ENCODE peak calls at places on chromosome 7, in six cellular contexts. W is amygdala; L is T-helper 17 cell; F is GOT3; O is activated T-helper 1 cell treated with Interleukin-2 at 50 U/mL for 16 hours; H is stimulated activated naive CD8-positive, alpha-beta T cell treated with anti-CD3 and anti-CD28 coated beads, Interleukin-15, Interleukin-2, amounts not matched to agents 100 U/mL and 50 U/mL, for 24 hours. D is an unnamed sample.

GRCh38 chr7:122485841-122486240 is 181.3 kb upstream of the FEZF1 start:
- DNase-seq in W (no peak), L (no peak), F (no peak), O (no peak), H (no peak), D (no peak)

GRCh38 chr7:24018331-24018730 is 265.7 kb upstream of the NPY start:
- DNase-seq in W (no peak), L (no peak), F (no peak), O (no peak), H (no peak), D (no peak)

GRCh38 chr7:68963547-68963946 is 634.7 kb upstream of the AUTS2 start:
- DNase-seq in W (no peak), L (no peak), F (no peak), O (no peak), H (no peak), D (no peak)

GRCh38 chr7:111424768-111425167 is 137.5 kb downstream of the IMMP2L start:
- DNase-seq in W (no peak), L (no peak), F (no peak), O (no peak), H (no peak), D (no peak)

GRCh38 chr7:47571355-47572100 is 10.4 kb downstream of the TNS3 start:
- DNase-seq in W (peak), L (no peak), F (no peak), O (no peak), H (no peak), D (no peak)

GRCh38 chr7:2287742-2288141 is 26.5 kb downstream of the SNX8 start:
- DNase-seq in W (no peak), L (no peak), F (no peak), O (no peak), H (no peak), D (peak)

GRCh38 chr7:6479067-6479466 is 31.3 kb upstream of the DAGLB start:
- DNase-seq in W (no peak), L (no peak), F (no peak), O (no peak), H (no peak), D (no peak)

GRCh38 chr7:7883394-7883793 is 85.2 kb upstream of the GLCCI1 start:
- DNase-seq in W (no peak), L (no peak), F (no peak), O (no peak), H (no peak), D (no peak)

GRCh38 chr7:27160147-27160545 is 3.7 kb upstream of the HOXA7 start:
- DNase-seq in W (no peak), L (no peak), F (no peak), O (no peak), H (no peak), D (no peak)

GRCh38 chr7:116258734-116259133 is 48.4 kb downstream of the TES start:
- DNase-seq in W (no peak), L (no peak), F (no peak), O (no peak), H (peak), D (peak)

GRCh38 chr7:155371331-155371883 is 73.7 kb downstream of the INSIG1 start:
- DNase-seq in W (no peak), L (no peak), F (no peak), O (no peak), H (no peak), D (peak)

GRCh38 chr7:113731571-113731970 is 187.2 kb downstream of the PPP1R3A start:
- DNase-seq in W (no peak), L (no peak), F (no peak), O (no peak), H (no peak), D (no peak)

GRCh38 chr7:151520419-151521229 is 929 bp upstream of the RHEB start:
- DNase-seq in W (peak), L (peak), F (no peak), O (peak), H (peak), D (peak)

GRCh38 chr7:2821161-2821841 is 22.8 kb downstream of the GNA12 start:
- DNase-seq in W (no peak), L (no peak), F (no peak), O (no peak), H (no peak), D (peak)

GRCh38 chr7:106354822-106355221 is 70.0 kb upstream of the NAMPT start:
- DNase-seq in W (no peak), L (no peak), F (no peak), O (no peak), H (no peak), D (no peak)

GRCh38 chr7:20776942-20777341 is 9.7 kb downstream of the SP8 start:
- DNase-seq in W (no peak), L (no peak), F (no peak), O (no peak), H (no peak), D (peak)

GRCh38 chr7:142549007-142549406 is 200.3 kb upstream of the PRSS1 start:
- DNase-seq in W (no peak), L (no peak), F (no peak), O (no peak), H (no peak), D (no peak)

GRCh38 chr7:148535227-148535626 is 55.3 kb upstream of the C7orf33 start:
- DNase-seq in W (no peak), L (no peak), F (no peak), O (no peak), H (peak), D (no peak)

GRCh38 chr7:43441217-43441616 is 141.7 kb upstream of the STK17A start:
- DNase-seq in W (no peak), L (no peak), F (no peak), O (no peak), H (no peak), D (no peak)

GRCh38 chr7:32694182-32694581 is 197.4 kb downstream of the KBTBD2 start:
- DNase-seq in W (no peak), L (no peak), F (no peak), O (no peak), H (no peak), D (no peak)

GRCh38 chr7:69067397-69067796 is 530.9 kb upstream of the AUTS2 start:
- DNase-seq in W (no peak), L (no peak), F (no peak), O (no peak), H (no peak), D (peak)